ENCODE peak calls at places on chromosomes 3 and 15, in eight cellular contexts. D is neural crest cell, R is GM20000, T is AG10803, P is gastrocnemius medialis, Y is NCI-H345, G is HT1080, V is astrocyte of the spinal cord. L is an unnamed sample.

GRCh38 chr3:52848617-52849016 is 13.8 kb upstream of the MUSTN1 start:
- DNase-seq in D (no peak), R (no peak), T (peak; percentile 65), P (peak; percentile 90), Y (no peak), G (peak; percentile 58), V (peak; percentile 66), L (no peak)

GRCh38 chr15:25542648-25543047 is 103.8 kb upstream of the UBE3A start:
- DNase-seq in D (no peak), R (no peak), T (no peak), P (no peak), Y (no peak), G (no peak), V (no peak), L (no peak)

GRCh38 chr3:97820780-97821179 is 1.0 kb upstream of the CRYBG3 start:
- DNase-seq in D (no peak), R (no peak), T (no peak), P (no peak), Y (no peak), G (no peak), V (no peak), L (no peak)

GRCh38 chr15:75339531-75340240 is 3.8 kb downstream of the COMMD4 start:
- DNase-seq in D (no peak), R (no peak), T (no peak), P (no peak), Y (no peak), G (no peak), V (no peak), L (no peak)

GRCh38 chr3:191008074-191008473 is 145.6 kb upstream of the GMNC start:
- DNase-seq in D (no peak), R (no peak), T (no peak), P (no peak), Y (no peak), G (no peak), V (no peak), L (no peak)

GRCh38 chr15:73165435-73165834 is 113.2 kb downstream of the NEO1 start:
- DNase-seq in D (no peak), R (no peak), T (no peak), P (no peak), Y (no peak), G (no peak), V (no peak), L (no peak)

GRCh38 chr3:12170207-12170606 is 11.5 kb upstream of the TIMP4 start:
- DNase-seq in D (no peak), R (no peak), T (peak; percentile 45), P (peak; percentile 68), Y (no peak), G (no peak), V (peak; percentile 43), L (no peak)

GRCh38 chr3:197458179-197458707 is 97.5 kb downstream of the BDH1 start:
- DNase-seq in D (no peak), R (no peak), T (no peak), P (no peak), Y (no peak), G (no peak), V (no peak), L (peak; percentile 44)

GRCh38 chr3:49222002-49222401 is 50.6 kb downstream of the KLHDC8B start:
- DNase-seq in D (no peak), R (no peak), T (no peak), P (no peak), Y (no peak), G (no peak), V (no peak), L (no peak)

GRCh38 chr15:45660231-45660979 is 25.6 kb downstream of the SQOR start:
- DNase-seq in D (no peak), R (peak; percentile 56), T (peak; percentile 50), P (peak; percentile 66), Y (no peak), G (no peak), V (no peak), L (no peak)

GRCh38 chr3:81279481-81280273 is 481.8 kb downstream of the GBE1 start:
- DNase-seq in D (no peak), R (no peak), T (no peak), P (no peak), Y (no peak), G (no peak), V (no peak), L (no peak)

GRCh38 chr3:48064292-48064829 is 48.1 kb upstream of the MAP4 start:
- DNase-seq in D (no peak), R (no peak), T (no peak), P (no peak), Y (no peak), G (peak; percentile 52), V (peak; percentile 37), L (no peak)

GRCh38 chr3:177256991-177257390 is 59.7 kb upstream of the TBL1XR1 start:
- DNase-seq in D (no peak), R (no peak), T (peak; percentile 24), P (no peak), Y (no peak), G (no peak), V (no peak), L (no peak)

GRCh38 chr3:181265750-181266333 is 276.3 kb upstream of the DNAJC19 start:
- DNase-seq in D (no peak), R (peak; percentile 5), T (no peak), P (no peak), Y (no peak), G (peak; percentile 53), V (peak; percentile 18), L (peak; percentile 7)

GRCh38 chr3:100150583-100150982 is 36.3 kb upstream of the FILIP1L start:
- DNase-seq in D (no peak), R (no peak), T (peak; percentile 67), P (no peak), Y (no peak), G (no peak), V (no peak), L (no peak)

GRCh38 chr3:86948840-86949239 is 42.1 kb downstream of the VGLL3 start:
- DNase-seq in D (no peak), R (no peak), T (peak; percentile 96), P (no peak), Y (no peak), G (peak; percentile 9), V (peak; percentile 63), L (no peak)

GRCh38 chr3:132386259-132386658 is 31.0 kb upstream of the DNAJC13 start:
- DNase-seq in D (no peak), R (no peak), T (no peak), P (no peak), Y (no peak), G (no peak), V (no peak), L (no peak)

GRCh38 chr3:37435572-37435971 is 261.2 kb upstream of the LRRFIP2 start:
- DNase-seq in D (no peak), R (no peak), T (no peak), P (no peak), Y (no peak), G (no peak), V (no peak), L (no peak)

GRCh38 chr15:48625126-48625525 is 20.4 kb downstream of the FBN1 start:
- DNase-seq in D (no peak), R (no peak), T (peak; percentile 54), P (no peak), Y (no peak), G (no peak), V (peak; percentile 88), L (no peak)

GRCh38 chr3:186825294-186825821 is 17.2 kb upstream of the ADIPOQ start:
- DNase-seq in D (peak; percentile 37), R (no peak), T (peak; percentile 57), P (no peak), Y (peak; percentile 52), G (no peak), V (peak; percentile 81), L (no peak)

GRCh38 chr3:135453333-135453732 is 512.2 kb upstream of the PPP2R3A start:
- DNase-seq in D (no peak), R (no peak), T (no peak), P (no peak), Y (no peak), G (no peak), V (no peak), L (no peak)

GRCh38 chr3:127699098-127699945 is 26.6 kb downstream of the ABTB1 start:
- DNase-seq in D (no peak), R (no peak), T (no peak), P (no peak), Y (no peak), G (peak; percentile 39), V (peak; percentile 80), L (no peak)

GRCh38 chr3:186080849-186081438 is 27.9 kb downstream of the ETV5 start:
- DNase-seq in D (no peak), R (no peak), T (no peak), P (no peak), Y (no peak), G (no peak), V (no peak), L (no peak)